ENCODE peak calls at places on chromosomes 4 and X, in ten cellular contexts. X is foreskin fibroblast, L is body of pancreas, P is NB4, Z is lower leg skin, D is brain microvascular endothelial cell, H is tibial nerve, J is fibroblast of lung, K is stomach, M is GM23248. T is an unnamed sample.

GRCh38 chr4:157013656-157014055 is 42.1 kb upstream of the PDGFC start:
- DNase-seq in Z (no peak), P (no peak), L (no peak), J (no peak), M (peak), K (no peak), H (no peak), X (peak), D (peak), T (no peak)

GRCh38 chr4:91830681-91831395 is 472.9 kb upstream of the GRID2 start:
- DNase-seq in H (no peak), J (no peak), P (no peak), Z (no peak), M (no peak), D (no peak), X (no peak), L (no peak), K (no peak), T (no peak)

GRCh38 chr4:153497988-153498967 is 32.1 kb downstream of the TMEM131L start:
- DNase-seq in L (no peak), D (peak), M (peak), H (no peak), P (no peak), J (peak), X (peak), Z (no peak), K (no peak), T (peak)

GRCh38 chr4:90580271-90580825 is 453.2 kb downstream of the CCSER1 start:
- DNase-seq in D (no peak), L (no peak), J (no peak), K (no peak), P (no peak), X (no peak), M (no peak), Z (no peak), H (no peak), T (no peak)

GRCh38 chrX:105190252-105190853 is 30.1 kb downstream of the TEX13A start:
- DNase-seq in Z (no peak), J (peak), P (peak), K (no peak), L (peak), X (no peak), H (peak), D (peak), M (peak), T (no peak)

GRCh38 chr4:6480532-6481088 is 8.2 kb upstream of the PPP2R2C start:
- DNase-seq in X (no peak), H (no peak), Z (no peak), M (no peak), L (no peak), K (no peak), J (no peak), P (no peak), D (no peak), T (no peak)

GRCh38 chr4:46908148-46908547 is 897 bp downstream of the COX7B2 start:
- DNase-seq in J (no peak), X (no peak), M (no peak), H (no peak), Z (no peak), D (no peak), L (no peak), K (no peak), P (no peak), T (no peak)

GRCh38 chr4:43843501-43843900 is 605.1 kb downstream of the KCTD8 start:
- DNase-seq in Z (no peak), X (no peak), P (no peak), D (peak), M (peak), L (no peak), H (no peak), K (no peak), J (no peak), T (no peak)

GRCh38 chr4:36011381-36011780 is 232.9 kb downstream of the ARAP2 start:
- DNase-seq in X (no peak), D (no peak), M (no peak), P (no peak), J (no peak), Z (no peak), H (no peak), L (no peak), K (no peak), T (no peak)

GRCh38 chr4:6938758-6939201 is 29.2 kb downstream of the TBC1D14 start:
- DNase-seq in J (no peak), X (peak), D (no peak), Z (peak), H (no peak), L (peak), K (no peak), P (no peak), M (no peak), T (no peak)

GRCh38 chrX:2385224-2385623 is 115.6 kb downstream of the DHRSX start:
- DNase-seq in M (peak), X (peak), D (peak), L (no peak), H (no peak), P (no peak), Z (no peak), J (peak), K (no peak), T (peak)

GRCh38 chrX:115650916-115651315 is 89.9 kb downstream of the PLS3 start:
- DNase-seq in J (peak), X (peak), P (peak), D (peak), L (peak), M (peak), Z (no peak), K (peak), H (peak), T (no peak)

GRCh38 chr4:153480704-153481103 is 14.5 kb downstream of the TMEM131L start:
- DNase-seq in X (no peak), H (no peak), Z (no peak), M (no peak), L (no peak), P (no peak), J (no peak), D (no peak), K (no peak), T (no peak)

GRCh38 chrX:100962811-100963210 is 6.7 kb upstream of the ARL13A start:
- DNase-seq in P (no peak), H (no peak), K (no peak), D (no peak), J (no peak), Z (no peak), X (no peak), M (no peak), L (no peak), T (no peak)

GRCh38 chrX:123993326-123993725 is 31.8 kb downstream of the STAG2 start:
- DNase-seq in P (no peak), K (no peak), H (no peak), D (peak), X (peak), L (no peak), J (peak), Z (no peak), M (peak), T (peak)

GRCh38 chr4:140157341-140157740 is 3.4 kb upstream of the MAML3 start:
- DNase-seq in H (no peak), J (no peak), M (no peak), P (no peak), Z (no peak), D (no peak), X (no peak), K (no peak), L (no peak), T (no peak)
- H3K4me3 ChIP-seq in H (no peak), J (no peak), M (no peak), P (no peak), Z (no peak), D (no peak), X (no peak), K (no peak), L (no peak), T (no peak)

DNA sequence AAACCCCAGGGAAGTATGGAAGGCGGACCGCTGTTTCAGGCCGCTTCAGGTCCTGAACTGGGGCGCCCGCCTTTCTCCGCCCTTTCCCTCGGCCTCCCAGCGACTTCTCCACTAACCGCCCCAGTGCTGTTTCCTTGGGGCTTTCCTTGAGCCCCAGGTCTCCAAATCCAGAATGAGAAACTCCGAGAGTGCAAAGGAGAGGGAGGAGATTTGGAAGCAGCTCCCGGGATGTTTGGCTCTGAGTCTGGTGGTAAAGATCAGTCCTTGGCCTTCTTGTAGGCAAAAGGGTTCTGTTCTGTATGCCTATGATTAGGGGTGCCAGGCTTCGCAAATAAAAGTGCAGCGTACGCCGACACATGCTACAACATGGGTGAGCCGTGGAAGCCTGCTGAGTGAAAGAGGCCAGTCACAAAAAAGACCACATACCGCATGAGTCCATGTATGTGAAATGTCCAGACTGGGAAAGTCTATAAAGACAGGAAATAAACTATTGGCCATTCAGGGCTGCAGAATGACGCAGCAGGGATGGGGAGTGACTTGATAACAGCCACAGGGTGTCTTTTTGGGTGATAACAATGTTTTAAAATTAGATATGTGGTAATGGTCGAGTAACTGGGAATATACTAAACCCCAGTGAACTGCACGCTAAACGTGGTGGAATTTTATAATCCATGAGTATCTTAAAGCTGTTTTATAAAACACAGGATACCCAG is 99.8 kb downstream of the TRAPPC11 start:
- DNase-seq in X (no peak), D (no peak), M (no peak), J (no peak), L (no peak), Z (no peak), K (no peak), P (no peak), H (no peak), T (no peak)
- H3K4me3 ChIP-seq in X (no peak), D (no peak), M (no peak), J (no peak), L (no peak), Z (no peak), K (no peak), P (no peak), H (peak), T (no peak)

DNA sequence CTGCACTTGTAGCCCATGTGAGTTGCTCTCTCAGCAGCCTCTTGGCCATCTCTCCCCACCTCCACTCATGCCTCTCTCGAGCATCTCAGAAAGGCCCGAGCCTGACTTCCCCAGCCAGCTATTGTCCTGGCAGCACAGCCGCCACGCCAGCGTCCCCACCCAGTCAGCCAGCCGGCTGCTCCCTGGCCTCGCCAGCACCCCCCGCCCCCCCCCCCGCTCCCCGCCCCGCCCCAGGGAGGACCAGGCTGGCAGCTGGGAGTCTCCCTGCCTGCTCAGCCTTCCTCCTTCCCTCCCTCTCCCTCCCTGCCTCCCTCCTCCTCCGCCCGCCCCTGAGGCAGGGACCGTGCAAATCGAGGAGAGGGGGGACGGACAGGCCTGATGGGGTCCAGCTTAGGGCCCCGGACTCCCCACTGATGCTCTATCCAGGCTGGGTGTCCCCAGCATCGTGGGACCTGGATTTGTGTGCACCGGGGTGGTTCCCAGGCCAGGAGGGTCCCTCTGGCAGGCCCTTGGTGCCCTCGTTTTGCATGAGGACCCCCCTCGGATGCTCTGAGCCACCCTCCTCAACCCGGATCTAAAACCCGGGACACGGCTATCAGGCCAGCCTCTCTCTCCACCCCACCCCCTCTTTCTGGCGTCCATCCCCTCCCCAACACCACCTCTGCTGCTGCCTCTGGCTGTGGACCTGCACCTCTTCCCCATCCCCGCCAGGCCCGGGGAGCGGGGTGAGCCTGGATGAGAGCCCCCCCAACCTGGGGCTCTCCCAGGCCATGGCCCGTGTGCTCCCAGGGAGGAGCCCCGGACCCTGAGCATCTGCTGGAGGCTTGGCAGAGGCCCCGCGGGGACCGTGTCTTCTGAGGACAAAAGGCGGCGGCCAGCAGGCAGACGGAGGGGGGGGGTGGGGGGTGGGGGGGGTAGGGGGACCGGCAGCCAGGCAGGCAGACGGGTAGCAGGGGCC is at the start of gene GPR173:
- DNase-seq in K (no peak), X (peak), L (peak), M (peak), P (no peak), H (peak), Z (no peak), J (peak), D (peak), T (peak)
- H3K4me3 ChIP-seq in K (peak), X (peak), L (no peak), M (peak), P (no peak), H (peak), Z (peak), J (peak), D (peak), T (peak)

GRCh38 chr4:185683222-185683621 is 128.8 kb downstream of the SORBS2 start:
- DNase-seq in D (no peak), M (no peak), J (no peak), L (no peak), H (no peak), K (no peak), P (no peak), X (no peak), Z (no peak), T (no peak)
- H3K4me3 ChIP-seq in D (no peak), M (no peak), J (no peak), L (no peak), H (no peak), K (no peak), P (no peak), X (no peak), Z (no peak), T (no peak)

DNA sequence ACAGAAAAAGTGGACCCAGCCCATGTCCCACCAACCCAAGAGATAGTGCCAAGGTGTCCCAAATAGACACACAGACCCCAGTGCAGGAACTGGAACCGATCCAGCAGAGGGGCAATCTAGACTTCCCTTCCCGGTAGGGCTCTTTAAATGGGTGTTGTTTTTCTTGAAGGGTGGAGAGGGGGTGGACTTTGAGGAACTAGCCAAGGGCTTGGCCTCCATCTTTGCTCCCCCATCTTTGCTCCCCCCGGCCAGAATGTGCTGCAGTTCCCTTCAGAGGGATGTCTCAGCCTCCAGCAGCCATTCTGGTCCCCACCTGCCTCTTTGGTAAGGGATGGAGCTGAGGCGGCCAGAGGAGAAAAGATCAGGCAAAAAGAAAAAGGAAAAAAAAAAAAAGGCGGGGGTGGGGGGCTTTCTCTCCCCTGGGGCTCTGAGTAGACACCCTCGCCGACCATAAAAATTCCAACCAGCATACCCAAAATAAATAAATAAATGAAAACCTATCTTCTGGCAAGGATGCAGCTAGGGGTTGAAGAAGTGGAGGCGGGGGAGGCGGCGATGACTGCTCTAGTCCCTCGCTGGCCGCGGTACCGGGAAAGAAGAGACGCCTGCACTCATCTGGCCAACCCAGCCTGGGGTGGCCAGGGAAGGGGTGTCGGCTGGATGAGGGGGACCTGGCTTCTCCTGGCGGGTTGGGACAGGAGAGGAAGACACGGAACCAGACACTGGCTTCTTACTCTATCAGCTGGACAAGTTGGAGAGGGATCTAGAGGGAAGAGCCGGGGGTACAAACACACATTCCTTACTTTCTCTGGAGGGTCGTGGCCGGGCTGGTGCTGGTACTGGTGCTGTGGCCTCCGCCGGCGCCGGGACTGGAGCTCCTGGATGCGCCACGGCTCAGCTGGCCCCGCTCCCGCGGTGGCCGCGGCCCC is 38.5 kb upstream of the IQSEC2 start:
- DNase-seq in P (peak), X (no peak), Z (no peak), K (no peak), D (no peak), J (no peak), M (peak), H (no peak), L (no peak), T (no peak)
- H3K4me3 ChIP-seq in P (no peak), X (peak), Z (peak), K (peak), D (peak), J (peak), M (peak), H (peak), L (peak), T (peak)

DNA sequence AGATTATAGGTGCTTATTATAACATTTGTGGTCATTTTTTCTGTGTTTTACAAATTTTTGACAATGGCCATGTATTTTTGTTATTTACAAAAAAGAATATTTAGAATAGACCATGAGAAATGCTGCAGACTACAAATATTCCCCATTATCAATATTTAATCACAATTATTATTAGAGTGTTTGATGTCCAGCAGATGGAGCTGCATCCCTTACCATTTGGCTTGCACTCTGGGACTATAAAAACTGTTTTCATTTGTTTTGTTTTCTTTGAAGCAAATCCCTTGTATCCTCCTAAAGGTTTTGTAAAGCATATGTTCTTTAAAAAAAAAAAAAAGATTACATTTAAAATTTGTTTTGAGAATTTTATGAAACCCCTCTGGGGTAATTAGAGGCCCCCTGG is 85.6 kb upstream of the CXorf66 start:
- DNase-seq in M (peak), K (no peak), H (no peak), Z (no peak), J (peak), D (no peak), X (no peak), L (no peak), P (peak), T (no peak)
- H3K4me3 ChIP-seq in M (no peak), K (no peak), H (no peak), Z (no peak), J (no peak), D (no peak), X (no peak), L (no peak), P (no peak), T (no peak)

GRCh38 chrX:133440081-133440796 is 24.9 kb upstream of the GPC4 start:
- DNase-seq in J (no peak), K (no peak), D (no peak), H (no peak), X (no peak), M (no peak), L (no peak), Z (no peak), P (no peak), T (no peak)
- H3K4me3 ChIP-seq in J (no peak), K (no peak), D (no peak), H (no peak), X (no peak), M (no peak), L (no peak), Z (no peak), P (no peak), T (no peak)

T was measured in skeletal muscle cell.